ENCODE peak calls at places on chromosome 9, in nine cellular contexts. N, T, C, G, I, B, H, S and K are unnamed samples.

GRCh38 chr9:35932732-35933131 is 23.4 kb downstream of the SPAAR start:
- DNase-seq in N (no peak), T (no peak), C (no peak), G (no peak), I (no peak), B (no peak), H (no peak), S (no peak), K (no peak)

GRCh38 chr9:36765468-36766341 is 193.0 kb downstream of the MELK start:
- DNase-seq in N (peak), T (no peak), C (no peak), G (peak), I (peak), B (peak), H (peak), S (peak), K (peak)

GRCh38 chr9:35728041-35728971 is 3.7 kb downstream of the TLN1 start:
- DNase-seq in N (peak), T (peak), C (peak), G (no peak), I (peak), B (no peak), H (peak), S (no peak), K (no peak)

GRCh38 chr9:87256973-87257372 is 240.7 kb upstream of the DAPK1 start:
- DNase-seq in N (no peak), T (peak), C (no peak), G (no peak), I (no peak), B (no peak), H (no peak), S (no peak), K (no peak)

GRCh38 chr9:91416086-91416712 is 7.4 kb downstream of the NFIL3 start:
- DNase-seq in N (no peak), T (peak), C (no peak), G (no peak), I (peak), B (no peak), H (no peak), S (no peak), K (no peak)

GRCh38 chr9:101054657-101055056 is 26.1 kb downstream of the PLPPR1 start:
- DNase-seq in N (no peak), T (no peak), C (no peak), G (no peak), I (no peak), B (no peak), H (no peak), S (no peak), K (no peak)

GRCh38 chr9:136090768-136091581 is 4.1 kb downstream of the NACC2 start:
- DNase-seq in N (peak), T (peak), C (no peak), G (no peak), I (no peak), B (no peak), H (no peak), S (no peak), K (no peak)

GRCh38 chr9:1729631-1730030 is 285.5 kb upstream of the SMARCA2 start:
- DNase-seq in N (no peak), T (no peak), C (no peak), G (no peak), I (no peak), B (no peak), H (no peak), S (no peak), K (no peak)

GRCh38 chr9:134689320-134690181 is 47.9 kb downstream of the COL5A1 start:
- DNase-seq in N (peak), T (peak), C (no peak), G (peak), I (no peak), B (no peak), H (no peak), S (peak), K (no peak)

GRCh38 chr9:127397722-127398647 is 1.0 kb downstream of the SLC2A8 start:
- DNase-seq in N (peak), T (peak), C (no peak), G (no peak), I (no peak), B (no peak), H (peak), S (no peak), K (peak)